ENCODE peak calls at places on chromosomes 3 and 15, in four cellular contexts. G is Peyer's patch, Z is body of pancreas, B is tibial artery. F is an unnamed sample.

GRCh38 chr3:159077860-159078259 is 276.0 kb downstream of the MFSD1 start:
- DNase-seq in Z (no peak), G (no peak), B (no peak), F (no peak)

GRCh38 chr3:138389841-138390581 is 41.6 kb downstream of the MRAS start:
- DNase-seq in Z (peak; percentile 13), G (no peak), B (no peak), F (peak; percentile 86)

GRCh38 chr3:5262507-5262906 is 75.0 kb downstream of the EDEM1 start:
- DNase-seq in B (no peak), Z (no peak), G (no peak), F (no peak)

GRCh38 chr15:69424001-69424400 is 9.9 kb downstream of the KIF23 start:
- DNase-seq in Z (no peak), B (no peak), G (no peak), F (no peak)

GRCh38 chr3:4776980-4777581 is 202.2 kb upstream of the BHLHE40 start:
- DNase-seq in G (peak; percentile 66), B (no peak), Z (no peak), F (no peak)

GRCh38 chr15:95690631-95691340 is 639.7 kb upstream of the NR2F2 start:
- DNase-seq in G (no peak), Z (no peak), B (no peak), F (no peak)

GRCh38 chr3:72494076-72495000 is 353.9 kb downstream of the SHQ1 start:
- DNase-seq in Z (no peak), G (no peak), B (no peak), F (no peak)

GRCh38 chr3:86793786-86794185 is 197.2 kb downstream of the VGLL3 start:
- DNase-seq in Z (no peak), B (no peak), G (no peak), F (peak; percentile 61)

GRCh38 chr3:196292281-196292923 is 4.9 kb upstream of the PCYT1A start:
- DNase-seq in B (no peak), G (no peak), Z (no peak), F (no peak)

GRCh38 chr3:132867956-132868355 is 145.7 kb upstream of the NPHP3 start:
- DNase-seq in B (no peak), G (no peak), Z (no peak), F (no peak)

GRCh38 chr3:172201990-172202318 is 162.6 kb downstream of the FNDC3B start:
- DNase-seq in B (no peak), G (no peak), Z (no peak), F (no peak)

GRCh38 chr3:151169262-151169661 is 33.8 kb downstream of the GPR171 start:
- DNase-seq in B (peak; percentile 47), Z (no peak), G (peak; percentile 52), F (no peak)

GRCh38 chr15:57626713-57627440 is 35.2 kb downstream of the MYZAP start:
- DNase-seq in B (no peak), Z (no peak), G (no peak), F (no peak)

GRCh38 chr3:35183915-35184675 is 455.2 kb upstream of the ARPP21 start:
- DNase-seq in Z (no peak), G (no peak), B (no peak), F (no peak)

GRCh38 chr3:126961191-126961790 is 21.6 kb upstream of the PLXNA1 start:
- DNase-seq in Z (peak; percentile 68), G (no peak), B (peak; percentile 89), F (peak; percentile 26)

GRCh38 chr3:29099296-29099695 is 181.6 kb upstream of the RBMS3 start:
- DNase-seq in B (no peak), Z (no peak), G (no peak), F (no peak)

GRCh38 chr3:195081242-195081963 is 189.6 kb downstream of the XXYLT1 start:
- DNase-seq in G (no peak), Z (peak; percentile 19), B (no peak), F (no peak)

GRCh38 chr3:188092648-188093047 is 61.3 kb upstream of the LPP start:
- DNase-seq in Z (no peak), G (no peak), B (no peak), F (peak; percentile 48)

GRCh38 chr3:99666201-99666600 is 27.8 kb downstream of the COL8A1 start:
- DNase-seq in G (no peak), B (peak; percentile 46), Z (no peak), F (no peak)

GRCh38 chr3:149813367-149814281 is 609 bp downstream of the RNF13 start:
- DNase-seq in Z (peak; percentile 13), G (peak; percentile 50), B (peak; percentile 24), F (no peak)

GRCh38 chr15:67863442-67863987 is 23.7 kb upstream of the RNU6-1 start:
- DNase-seq in G (peak; percentile 87), B (peak; percentile 69), Z (peak; percentile 83), F (peak; percentile 79)

GRCh38 chr3:53255775-53256703 is at the start of gene TKT:
- DNase-seq in G (peak; percentile 94), B (peak; percentile 85), Z (peak; percentile 92), F (peak; percentile 59)

GRCh38 chr15:48086582-48086981 is 34.2 kb upstream of the SLC24A5 start:
- DNase-seq in G (no peak), B (no peak), Z (no peak), F (no peak)

GRCh38 chr3:17166369-17166768 is 281.6 kb downstream of the PLCL2 start:
- DNase-seq in B (no peak), G (no peak), Z (no peak), F (no peak)

GRCh38 chr3:134211797-134212196 is 38.9 kb downstream of the RYK start:
- DNase-seq in G (no peak), B (no peak), Z (peak; percentile 33), F (peak; percentile 41)

GRCh38 chr15:101810905-101811304 is 1.1 kb upstream of the OR4F15 start:
- DNase-seq in B (no peak), Z (no peak), G (no peak), F (no peak)

GRCh38 chr3:55471522-55472280 is 15.4 kb downstream of the WNT5A start:
- DNase-seq in B (no peak), G (no peak), Z (no peak), F (no peak)

GRCh38 chr3:45246236-45246635 is 20.1 kb upstream of the TMEM158 start:
- DNase-seq in G (no peak), Z (no peak), B (no peak), F (no peak)

GRCh38 chr3:162112719-162113118 is 616.1 kb downstream of the OTOL1 start:
- DNase-seq in Z (no peak), G (no peak), B (no peak), F (no peak)

GRCh38 chr3:46708401-46709146 is 7.4 kb downstream of the TMIE start:
- DNase-seq in B (no peak), Z (peak; percentile 3), G (peak; percentile 30), F (no peak)

GRCh38 chr3:48270306-48270705 is 29.4 kb downstream of the ZNF589 start:
- DNase-seq in Z (no peak), G (no peak), B (no peak), F (no peak)

GRCh38 chr3:78427303-78427702 is 1340.5 kb downstream of the ROBO1 start:
- DNase-seq in B (no peak), Z (no peak), G (no peak), F (peak; percentile 5)

GRCh38 chr3:37991109-37991508 is 523 bp downstream of the VILL start:
- DNase-seq in G (peak; percentile 47), Z (no peak), B (no peak), F (no peak)

GRCh38 chr3:10437272-10437994 is 68.0 kb downstream of the ATP2B2 start:
- DNase-seq in Z (no peak), B (no peak), G (peak; percentile 73), F (peak; percentile 57)

GRCh38 chr3:18223591-18224338 is 201.4 kb downstream of the SATB1 start:
- DNase-seq in B (no peak), G (peak; percentile 68), Z (no peak), F (no peak)

GRCh38 chr3:56725175-56725574 is 42.1 kb upstream of the TASOR start:
- DNase-seq in B (no peak), G (peak; percentile 79), Z (no peak), F (no peak)

GRCh38 chr3:13850161-13850945 is 29.5 kb downstream of the WNT7A start:
- DNase-seq in B (no peak), G (no peak), Z (no peak), F (no peak)
- H3K4me1 ChIP-seq in B (no peaks in the 10 kb centered on the region), G (no peaks in the 10 kb centered on the region), Z (no peaks in the 10 kb centered on the region), F (no peaks in the 10 kb centered on the region)

GRCh38 chr15:63995789-63996188 is 50.5 kb downstream of the DAPK2 start:
- DNase-seq in G (no peak), Z (no peak), B (no peak), F (no peak)
- H3K27ac ChIP-seq in G (no peak overlapping the region), Z (no peak overlapping the region), B (no peak overlapping the region), F (no peak overlapping the region)

DNA sequence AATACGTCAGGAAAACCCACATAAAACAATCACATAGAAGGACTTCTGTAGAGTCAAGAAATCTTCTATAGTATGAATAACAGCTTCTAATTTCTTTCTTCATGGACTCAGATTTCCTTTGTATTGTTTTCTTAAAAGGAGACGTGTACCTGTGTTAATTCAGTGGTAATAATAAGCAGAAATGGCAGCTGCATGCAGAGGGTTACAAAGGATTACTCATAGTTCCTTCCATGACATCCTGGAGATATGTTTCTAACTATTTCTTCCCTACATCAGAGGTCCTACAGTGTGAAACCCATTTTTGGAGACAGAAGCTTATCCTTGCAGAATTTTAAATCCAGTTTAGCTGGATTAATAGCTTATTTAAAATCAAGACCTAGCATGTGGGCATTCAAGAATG is 36.1 kb downstream of the FBXL22 start:
- DNase-seq in B (no peak), G (no peak), Z (no peak), F (no peak)
- H3K36me3 ChIP-seq in B (peaks cover 100% of the 10 kb centered on the region), G (peaks cover 99% of the 10 kb centered on the region), Z (peaks cover 22% of the 10 kb centered on the region), F (peaks cover 37% of the 10 kb centered on the region)

DNA sequence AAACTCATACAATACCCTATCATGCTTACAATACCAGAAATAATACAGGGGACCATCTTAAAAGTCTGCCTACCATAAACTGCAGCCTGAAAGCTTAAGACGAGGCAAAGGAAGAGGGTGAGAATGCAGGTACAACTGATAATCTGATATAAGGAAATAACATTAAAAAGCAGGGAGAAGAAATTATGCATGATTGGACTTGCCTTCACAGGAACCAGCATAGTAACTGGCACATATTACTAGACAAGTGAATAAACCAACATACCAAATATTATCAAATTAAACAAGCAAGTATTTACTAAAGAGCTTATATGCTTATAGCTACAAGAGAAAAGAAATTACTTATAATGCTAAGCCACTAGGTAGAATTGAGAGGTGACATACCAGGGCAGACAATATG is 18.7 kb downstream of the ANKRD28 start:
- DNase-seq in B (no peak), Z (no peak), G (no peak), F (no peak)
- H3K4me1 ChIP-seq in B (no peaks in the 10 kb centered on the region), Z (peaks cover 24% of the 10 kb centered on the region), G (no peaks in the 10 kb centered on the region), F (peaks cover 40% of the 10 kb centered on the region)

DNA sequence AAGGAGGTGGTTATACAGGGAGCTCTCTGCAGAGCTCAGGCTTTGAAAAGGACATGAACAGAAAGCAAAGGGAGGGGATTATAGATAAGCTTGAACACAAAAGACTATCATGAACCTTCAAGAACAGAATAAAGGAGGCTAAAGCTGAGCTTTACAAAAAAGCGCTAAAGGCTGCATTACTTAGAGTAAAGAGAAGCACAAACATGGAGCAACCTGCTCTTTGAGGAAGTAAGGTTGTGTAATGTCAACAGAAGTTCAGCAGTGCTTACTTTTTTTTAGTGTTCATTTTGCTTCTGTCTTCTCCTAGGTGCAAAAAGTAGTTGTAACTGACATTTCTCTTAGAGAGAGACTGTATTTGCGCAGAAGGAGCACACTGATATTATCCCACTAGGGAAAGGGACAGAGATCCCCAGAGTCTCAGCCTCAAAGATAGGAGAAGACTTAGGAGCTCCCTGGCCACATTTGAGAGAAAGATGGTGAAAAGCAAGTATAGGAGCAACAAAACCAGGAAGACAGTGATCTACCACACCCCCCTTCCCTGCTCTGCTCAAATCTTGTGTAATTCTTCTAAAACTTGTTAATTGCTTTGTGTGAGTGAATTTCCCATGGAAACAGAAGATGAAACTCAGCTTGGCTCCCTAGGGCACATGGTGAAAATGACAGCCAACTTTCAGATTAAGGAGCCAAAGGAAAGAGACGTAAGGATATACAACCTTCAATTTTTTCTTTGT is 54.7 kb downstream of the QTRT2 start:
- DNase-seq in G (no peak), Z (no peak), B (no peak), F (no peak)
- H3K27ac ChIP-seq in G (no peak overlapping the region), Z (no peak overlapping the region), B (no peak overlapping the region), F (no peak overlapping the region)